ENCODE peak calls at places on chromosomes 1 and 21, in six cellular contexts. T is fibroblast of mammary gland, L is pancreas, U is GM23338, Z is fibroblast of the aortic adventitia, I is choroid plexus epithelial cell. F is an unnamed sample.

GRCh38 chr1:21669287-21670058 is at the start of gene RAP1GAP:
- DNase-seq in T (no peak), L (peak), U (peak), Z (no peak), I (no peak), F (no peak)

GRCh38 chr1:70205076-70205436 is 323 bp downstream of the LRRC40 start:
- DNase-seq in T (no peak), L (no peak), U (no peak), Z (no peak), I (no peak), F (no peak)

GRCh38 chr1:176499671-176500070 is 36.7 kb downstream of the PAPPA2 start:
- DNase-seq in T (peak), L (no peak), U (no peak), Z (no peak), I (no peak), F (no peak)

GRCh38 chr1:187689137-187689536 is 860.4 kb downstream of the PLA2G4A start:
- DNase-seq in T (peak), L (no peak), U (no peak), Z (peak), I (peak), F (peak)

GRCh38 chr1:10283318-10283984 is 73.1 kb downstream of the KIF1B start:
- DNase-seq in T (no peak), L (no peak), U (no peak), Z (no peak), I (no peak), F (no peak)

GRCh38 chr1:89598450-89599331 is 34.2 kb upstream of the LRRC8C start:
- DNase-seq in T (peak), L (no peak), U (peak), Z (peak), I (peak), F (peak)

GRCh38 chr21:42312626-42313104 is 2.5 kb downstream of the TFF3 start:
- DNase-seq in T (no peak), L (peak), U (no peak), Z (no peak), I (no peak), F (no peak)

GRCh38 chr1:156480411-156481192 is 20.0 kb downstream of the MEF2D start:
- DNase-seq in T (peak), L (peak), U (peak), Z (no peak), I (peak), F (peak)

GRCh38 chr1:176745945-176746344 is 283.0 kb downstream of the PAPPA2 start:
- DNase-seq in T (peak), L (no peak), U (peak), Z (peak), I (no peak), F (no peak)

GRCh38 chr1:153670257-153670858 is 435 bp downstream of the ILF2 start:
- DNase-seq in T (no peak), L (no peak), U (no peak), Z (no peak), I (no peak), F (no peak)

GRCh38 chr1:229984992-229985985 is 81.7 kb upstream of the GALNT2 start:
- DNase-seq in T (no peak), L (no peak), U (no peak), Z (no peak), I (no peak), F (no peak)

GRCh38 chr1:70090875-70091274 is 114.5 kb downstream of the LRRC40 start:
- DNase-seq in T (peak), L (no peak), U (no peak), Z (peak), I (peak), F (peak)

GRCh38 chr1:154206212-154206611 is at the start of gene CFAP141:
- DNase-seq in T (no peak), L (no peak), U (peak), Z (no peak), I (peak), F (no peak)

GRCh38 chr21:16775056-16775455 is 737.8 kb upstream of the CXADR start:
- DNase-seq in T (no peak), L (no peak), U (peak), Z (no peak), I (no peak), F (no peak)

GRCh38 chr1:173532237-173532636 is 55.1 kb downstream of the PRDX6 start:
- DNase-seq in T (no peak), L (no peak), U (no peak), Z (peak), I (peak), F (peak)

GRCh38 chr1:24957016-24957807 is 27.1 kb upstream of the RUNX3 start:
- DNase-seq in T (no peak), L (no peak), U (no peak), Z (no peak), I (no peak), F (no peak)
- H3K4me3 ChIP-seq in T (no peak), L (no peak), U (no peak), Z (no peak), I (no peak), F (no peak)

DNA sequence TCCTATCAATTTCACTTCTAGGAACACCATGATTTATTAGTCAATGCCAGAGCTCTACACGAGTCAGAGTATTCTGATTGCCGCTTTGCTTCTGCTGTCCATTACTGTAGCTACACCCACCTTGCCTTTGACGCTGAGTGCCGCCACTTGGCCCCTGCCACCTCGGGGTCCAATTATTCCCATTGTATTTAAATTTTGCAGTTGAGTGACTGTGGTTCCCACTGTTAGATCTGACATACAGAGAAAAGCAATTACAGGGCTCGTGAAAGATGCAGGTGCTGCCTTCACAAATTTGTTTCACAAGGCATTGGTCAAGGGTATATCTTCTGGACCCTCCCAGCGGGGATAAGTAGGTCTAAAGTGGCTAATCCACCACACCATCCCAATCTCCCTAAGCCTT is 428.9 kb downstream of the SIPA1L2 start:
- DNase-seq in T (no peak), L (no peak), U (no peak), Z (no peak), I (no peak), F (no peak)
- TF ChIP-seq CTCF in T (no peak), L (no peak), U (no peak), Z (no peak), I (no peak), F (no peak)

GRCh38 chr1:31058012-31058411 is 7.5 kb downstream of the PUM1 start:
- DNase-seq in T (no peak), L (no peak), U (no peak), Z (no peak), I (no peak), F (no peak)

GRCh38 chr1:31055953-31056352 is 9.6 kb downstream of the PUM1 start:
- DNase-seq in T (no peak), L (no peak), U (no peak), Z (no peak), I (no peak), F (no peak)

GRCh38 chr1:31054349-31054748 is 11.2 kb downstream of the PUM1 start:
- DNase-seq in T (peak), L (no peak), U (no peak), Z (peak), I (no peak), F (peak)

GRCh38 chr1:31055501-31055900 is 10.0 kb downstream of the PUM1 start:
- DNase-seq in T (no peak), L (no peak), U (no peak), Z (no peak), I (no peak), F (no peak)

DNA sequence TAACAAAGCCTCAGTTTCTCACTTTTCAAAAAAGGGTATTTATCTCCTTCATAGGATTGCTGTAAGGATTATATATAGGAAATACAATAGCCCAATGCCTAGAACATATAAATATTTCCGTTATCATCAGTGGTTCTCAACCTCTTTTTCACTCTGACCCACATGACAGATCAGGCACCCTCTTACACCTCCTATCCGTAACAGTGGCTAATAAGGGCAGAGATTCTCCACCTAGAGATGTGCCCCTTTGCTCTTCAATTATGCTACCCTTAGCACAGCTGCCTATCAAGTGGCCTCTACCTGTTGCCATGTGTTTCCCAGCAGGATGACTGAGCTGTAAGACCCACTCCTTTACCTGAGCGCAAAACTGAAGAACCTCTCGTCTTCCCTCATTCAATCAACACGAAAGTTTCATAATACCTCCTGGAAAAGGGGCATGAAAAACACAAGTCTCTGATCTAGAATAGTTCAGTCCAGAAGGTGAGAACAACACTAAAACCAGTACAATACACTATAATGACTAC is 10.5 kb downstream of the PUM1 start:
- DNase-seq in T (no peak), L (no peak), U (no peak), Z (no peak), I (no peak), F (no peak)
- H3K4me3 ChIP-seq in T (no peak), L (no peak), U (no peak), Z (no peak), I (no peak), F (no peak)

GRCh38 chr1:26389604-26390247 is 17.2 kb upstream of the ZNF683 start:
- DNase-seq in T (no peak), L (no peak), U (no peak), Z (no peak), I (no peak), F (no peak)

GRCh38 chr1:26388791-26389445 is 16.4 kb upstream of the ZNF683 start:
- DNase-seq in T (peak), L (no peak), U (no peak), Z (no peak), I (peak), F (no peak)

GRCh38 chr1:26387447-26387846 is 14.9 kb upstream of the ZNF683 start:
- DNase-seq in T (peak), L (no peak), U (no peak), Z (peak), I (peak), F (peak)

GRCh38 chr1:26391450-26391849 is 18.9 kb upstream of the ZNF683 start:
- DNase-seq in T (peak), L (no peak), U (peak), Z (peak), I (peak), F (peak)
- TF ChIP-seq CTCF in T (peak), L (peak), U (peak), Z (peak), I (peak), F (peak)

DNA sequence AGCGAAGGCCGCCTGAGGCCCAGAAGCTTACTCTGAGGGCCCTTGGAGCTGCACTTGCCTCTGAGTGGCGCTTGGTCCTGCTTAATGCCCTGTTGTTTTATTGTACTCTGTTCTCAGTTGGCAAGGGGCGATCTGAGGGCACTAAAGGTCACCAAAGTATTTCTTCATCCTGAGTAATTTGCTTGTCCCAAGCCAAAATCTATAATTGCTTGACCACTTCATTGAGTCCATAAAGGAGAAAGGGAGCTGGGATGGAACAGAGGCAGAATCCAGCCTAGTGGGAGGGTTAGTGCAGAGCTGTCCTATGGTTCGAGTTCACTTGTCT is 376 bp upstream of the NUAK2 start:
- DNase-seq in T (no peak), L (no peak), U (no peak), Z (no peak), I (no peak), F (no peak)
- H3K4me3 ChIP-seq in T (no peak), L (peak), U (no peak), Z (peak), I (peak), F (no peak)